ENCODE peak calls at places on chromosomes 13 and 19, in six cellular contexts. R is CD4-positive, CD25-positive, alpha-beta regulatory T cell; J is stimulated activated CD4-positive, alpha-beta T cell treated with anti-CD3 and anti-CD28 coated beads, Interleukin-1b, Interleukin-23, amount 100 ng/mL, for 4 hours; U is AG20443; G is lung microvascular endothelial cell; B is Calu3. Z is an unnamed sample.

GRCh38 chr13:28349901-28350654 is 144.8 kb downstream of the FLT1 start:
- DNase-seq in B (no peak), J (no peak), G (no peak), R (no peak), U (no peak), Z (no peak)

GRCh38 chr19:5016781-5017180 is 47.9 kb downstream of the KDM4B start:
- DNase-seq in R (no peak), G (no peak), B (no peak), U (no peak), J (no peak), Z (no peak)

GRCh38 chr19:40542197-40542859 is 34.3 kb upstream of the SHKBP1 start:
- DNase-seq in J (no peak), B (no peak), G (no peak), R (no peak), U (peak; percentile 38), Z (peak; percentile 72)

GRCh38 chr19:10780368-10780767 is 55.6 kb downstream of the TMED1 start:
- DNase-seq in B (no peak), J (no peak), G (peak; percentile 57), R (no peak), U (no peak), Z (peak; percentile 31)

GRCh38 chr13:24161010-24161775 is 673 bp downstream of the SPATA13 start:
- DNase-seq in J (peak; percentile 32), R (peak; percentile 60), U (peak; percentile 34), G (no peak), B (peak; percentile 38), Z (peak; percentile 47)

GRCh38 chr19:7775761-7776160 is 12.7 kb downstream of the CLEC4M start:
- DNase-seq in G (no peak), U (no peak), R (no peak), B (no peak), J (no peak), Z (no peak)

GRCh38 chr13:30431269-30431950 is 9.1 kb downstream of the UBE2L5 start:
- DNase-seq in U (no peak), J (no peak), R (no peak), B (peak; percentile 38), G (no peak), Z (no peak)

GRCh38 chr13:28796938-28797257 is 23.2 kb upstream of the MTUS2 start:
- DNase-seq in R (no peak), J (no peak), B (no peak), G (no peak), U (no peak), Z (no peak)

GRCh38 chr13:36293497-36293896 is 4.1 kb downstream of the CCDC169 start:
- DNase-seq in G (no peak), J (no peak), U (no peak), B (no peak), R (no peak), Z (no peak)

GRCh38 chr19:4851551-4852290 is 15.7 kb downstream of the PLIN3 start:
- DNase-seq in R (peak; percentile 56), G (peak; percentile 74), U (peak; percentile 78), B (peak; percentile 61), J (peak; percentile 73), Z (peak; percentile 84)

GRCh38 chr13:100209857-100210580 is 121.1 kb downstream of the PCCA start:
- DNase-seq in U (peak; percentile 40), R (no peak), G (peak; percentile 44), J (no peak), B (no peak), Z (peak; percentile 21)

GRCh38 chr19:42850981-42851717 is 28.4 kb downstream of the PSG1 start:
- DNase-seq in G (peak; percentile 88), U (peak; percentile 74), R (no peak), J (no peak), B (peak; percentile 74), Z (peak; percentile 62)

GRCh38 chr19:54439174-54439851 is 9.7 kb upstream of the LENG8 start:
- DNase-seq in B (peak; percentile 67), R (peak; percentile 36), J (no peak), G (peak; percentile 79), U (peak; percentile 48), Z (no peak)

GRCh38 chr19:14434543-14435319 is 1.6 kb downstream of the PKN1 start:
- DNase-seq in B (peak; percentile 78), R (peak; percentile 28), U (peak; percentile 82), J (peak; percentile 30), G (peak; percentile 72), Z (peak; percentile 73)

GRCh38 chr13:85608255-85608829 is 190.9 kb downstream of the SLITRK6 start:
- DNase-seq in G (no peak), R (no peak), J (no peak), B (no peak), U (no peak), Z (no peak)

GRCh38 chr13:47632311-47632710 is 368.8 kb downstream of the SUCLA2 start:
- DNase-seq in U (no peak), J (no peak), B (no peak), G (no peak), R (no peak), Z (no peak)

GRCh38 chr13:51577690-51578089 is 6.6 kb upstream of the WDFY2 start:
- DNase-seq in R (no peak), B (no peak), U (no peak), J (no peak), G (no peak), Z (no peak)

GRCh38 chr19:29858000-29858596 is 46.3 kb downstream of the CCNE1 start:
- DNase-seq in G (peak; percentile 30), J (no peak), R (peak; percentile 47), U (no peak), B (peak; percentile 67), Z (no peak)

GRCh38 chr19:22261596-22261995 is 24.6 kb upstream of the ZNF729 start:
- DNase-seq in R (no peak), B (no peak), J (no peak), U (no peak), G (no peak), Z (no peak)

GRCh38 chr19:48965033-48965805 is at the start of gene FTL:
- DNase-seq in J (peak; percentile 86), B (peak; percentile 97), G (peak; percentile 99), R (peak; percentile 96), U (peak; percentile 97), Z (peak; percentile 99)

GRCh38 chr13:29143864-29144263 is 323.7 kb downstream of the MTUS2 start:
- DNase-seq in R (no peak), U (no peak), J (no peak), G (no peak), B (no peak), Z (no peak)

GRCh38 chr19:6828698-6829633 is 56.5 kb downstream of the VAV1 start:
- DNase-seq in B (peak; percentile 29), J (peak; percentile 11), R (peak; percentile 55), G (no peak), U (no peak), Z (no peak)

GRCh38 chr13:19597523-19597922 is 35.9 kb upstream of the MPHOSPH8 start:
- DNase-seq in U (no peak), G (no peak), J (no peak), B (no peak), R (no peak), Z (no peak)

GRCh38 chr13:30744686-30745085 is 9.3 kb downstream of the ALOX5AP start:
- DNase-seq in B (no peak), R (no peak), G (no peak), U (no peak), J (no peak), Z (no peak)

GRCh38 chr13:43020794-43021193 is 2.6 kb upstream of the DNAJC15 start:
- DNase-seq in J (no peak), U (no peak), B (no peak), R (no peak), G (no peak), Z (no peak)

GRCh38 chr13:33194820-33195692 is 90.5 kb downstream of the STARD13 start:
- DNase-seq in B (no peak), U (no peak), J (no peak), G (peak; percentile 94), R (no peak), Z (peak; percentile 47)

GRCh38 chr13:75825599-75825998 is 189.5 kb downstream of the LMO7 start:
- DNase-seq in U (no peak), J (no peak), B (no peak), R (no peak), G (no peak), Z (no peak)

GRCh38 chr19:7637374-7638256 is 705 bp downstream of the STXBP2 start:
- DNase-seq in B (peak; percentile 53), R (peak; percentile 24), G (no peak), U (no peak), J (no peak), Z (peak; percentile 44)

GRCh38 chr13:113997845-113998751 is 24.2 kb upstream of the C13orf46 start:
- DNase-seq in J (no peak), U (peak; percentile 80), G (peak; percentile 91), B (no peak), R (no peak), Z (peak; percentile 63)

GRCh38 chr19:47315125-47315821 is 5.6 kb downstream of the C5AR1 start:
- DNase-seq in J (peak; percentile 9), G (peak; percentile 14), B (peak; percentile 87), U (peak; percentile 92), R (no peak), Z (peak; percentile 93)

GRCh38 chr13:21053231-21053630 is 8.2 kb downstream of the LATS2 start:
- DNase-seq in B (no peak), J (no peak), U (no peak), R (no peak), G (peak; percentile 51), Z (no peak)

GRCh38 chr13:71056581-71056980 is 810.4 kb downstream of the DACH1 start:
- DNase-seq in U (no peak), R (no peak), B (no peak), J (no peak), G (no peak), Z (no peak)

GRCh38 chr13:110215606-110216005 is 91.4 kb downstream of the COL4A1 start:
- DNase-seq in G (peak; percentile 24), R (no peak), B (no peak), J (no peak), U (no peak), Z (no peak)

GRCh38 chr19:18674616-18675015 is 8.9 kb upstream of the CRTC1 start:
- DNase-seq in J (no peak), B (no peak), U (no peak), R (no peak), G (no peak), Z (no peak)

GRCh38 chr19:4077800-4078683 is 11.3 kb upstream of the ZBTB7A start:
- DNase-seq in B (peak; percentile 54), U (peak; percentile 77), G (peak; percentile 56), R (peak; percentile 63), J (peak; percentile 44), Z (peak; percentile 58)

GRCh38 chr19:6536138-6536671 is 5.4 kb downstream of the TNFSF9 start:
- DNase-seq in R (peak; percentile 93), B (peak; percentile 18), G (peak; percentile 71), J (peak; percentile 37), U (no peak), Z (no peak)

GRCh38 chr13:23554000-23554399 is 16.2 kb upstream of the TNFRSF19 start:
- DNase-seq in R (no peak), G (no peak), U (peak; percentile 59), J (no peak), B (no peak), Z (no peak)

GRCh38 chr13:41241626-41242025 is 21.8 kb downstream of the MTRF1 start:
- DNase-seq in G (no peak), B (no peak), U (no peak), J (no peak), R (no peak), Z (no peak)

GRCh38 chr13:100210966-100211710 is 122.2 kb downstream of the PCCA start:
- DNase-seq in R (no peak), B (no peak), G (peak; percentile 53), U (no peak), J (no peak), Z (no peak)

GRCh38 chr19:1492474-1493006 is 1.6 kb downstream of the REEP6 start:
- DNase-seq in R (no peak), B (peak; percentile 36), U (no peak), J (no peak), G (no peak), Z (no peak)

Z was measured in hepatic stellate cell.